ENCODE peak calls at places on chromosomes 12 and 14, in five cellular contexts. A, C, E, F and Q are unnamed samples.

GRCh38 chr14:61183486-61183885 is 97.7 kb downstream of the TMEM30B start:
- DNase-seq in F (no peak), E (no peak), A (no peak), C (no peak), Q (no peak)

GRCh38 chr12:98154850-98155249 is 360.5 kb upstream of the TMPO start:
- DNase-seq in E (peak; percentile 9), C (no peak), F (no peak), A (peak; percentile 25), Q (peak; percentile 26)

GRCh38 chr14:105168496-105168978 is at the start of gene JAG2:
- DNase-seq in A (no peak), F (no peak), C (no peak), E (no peak), Q (peak; percentile 84)

GRCh38 chr12:131432532-131433260 is 278.2 kb upstream of the SFSWAP start:
- DNase-seq in F (no peak), C (peak; percentile 62), A (no peak), E (no peak), Q (no peak)

GRCh38 chr14:73234586-73235394 is 2.5 kb upstream of the PAPLN start:
- DNase-seq in C (no peak), E (no peak), F (no peak), A (no peak), Q (no peak)

GRCh38 chr12:92574046-92574783 is 128.6 kb upstream of the PLEKHG7 start:
- DNase-seq in E (peak; percentile 15), F (no peak), A (no peak), C (no peak), Q (no peak)

GRCh38 chr14:22551597-22551982 is 37.4 kb downstream of the DAD1 start:
- DNase-seq in E (no peak), C (no peak), F (no peak), A (no peak), Q (no peak)

GRCh38 chr12:65335021-65335714 is 56.7 kb downstream of the MSRB3 start:
- DNase-seq in A (no peak), C (no peak), F (no peak), E (peak; percentile 86), Q (peak; percentile 4)

GRCh38 chr12:9741726-9742125 is 8.8 kb upstream of the CLECL1 start:
- DNase-seq in A (no peak), F (no peak), E (no peak), C (peak; percentile 89), Q (no peak)

GRCh38 chr12:3453266-3453862 is 37.6 kb upstream of the PRMT8 start:
- DNase-seq in A (no peak), E (no peak), C (no peak), F (no peak), Q (no peak)

GRCh38 chr12:93440043-93440835 is 1.5 kb downstream of the UBE2N start:
- DNase-seq in C (no peak), F (no peak), E (no peak), A (no peak), Q (no peak)

GRCh38 chr12:49868952-49869815 is 26.3 kb upstream of the BCDIN3D start:
- DNase-seq in E (peak; percentile 35), C (no peak), F (peak; percentile 97), A (no peak), Q (peak; percentile 95)

GRCh38 chr12:118327381-118327780 is 45.3 kb downstream of the TAOK3 start:
- DNase-seq in F (no peak), A (no peak), E (no peak), C (no peak), Q (no peak)

GRCh38 chr12:48979602-48980388 is 1.7 kb downstream of the WNT1 start:
- DNase-seq in F (no peak), A (no peak), E (no peak), C (no peak), Q (no peak)

GRCh38 chr14:94102768-94103482 is 7.6 kb upstream of the IFI27 start:
- DNase-seq in E (no peak), A (no peak), C (no peak), F (no peak), Q (no peak)

GRCh38 chr14:61462566-61463195 is 141.3 kb downstream of the PRKCH start:
- DNase-seq in C (no peak), E (peak; percentile 54), F (no peak), A (no peak), Q (peak; percentile 70)

GRCh38 chr12:106247731-106248176 is at the start of gene CKAP4:
- DNase-seq in E (peak; percentile 30), A (no peak), F (peak; percentile 67), C (no peak), Q (peak; percentile 95)

GRCh38 chr12:12616512-12617275 is 5.0 kb downstream of the CREBL2 start:
- DNase-seq in E (no peak), A (no peak), C (no peak), F (no peak), Q (no peak)

GRCh38 chr12:121810234-121810817 is 6.5 kb downstream of the SETD1B start:
- DNase-seq in F (no peak), A (no peak), E (no peak), C (no peak), Q (no peak)

GRCh38 chr12:54300732-54301427 is at the start of gene NFE2:
- DNase-seq in A (peak; percentile 75), E (peak; percentile 58), C (no peak), F (peak; percentile 71), Q (peak; percentile 49)

GRCh38 chr14:52783211-52783610 is 8.2 kb downstream of the GNPNAT1 start:
- DNase-seq in E (no peak), C (no peak), F (no peak), A (no peak), Q (no peak)

GRCh38 chr12:100752841-100753240 is 41.7 kb upstream of the ANO4 start:
- DNase-seq in C (no peak), E (no peak), F (no peak), A (no peak), Q (no peak)

GRCh38 chr14:55881577-55882241 is 236.5 kb upstream of the PELI2 start:
- DNase-seq in F (no peak), A (peak; percentile 17), C (no peak), E (no peak), Q (no peak)

GRCh38 chr12:60172696-60173095 is 576.9 kb downstream of the SLC16A7 start:
- DNase-seq in F (no peak), A (no peak), E (no peak), C (no peak), Q (no peak)

GRCh38 chr12:66776974-66777373 is 98.1 kb upstream of the GRIP1 start:
- DNase-seq in A (no peak), C (peak; percentile 4), E (no peak), F (no peak), Q (no peak)

GRCh38 chr12:131942671-131943070 is 7.1 kb upstream of the EP400 start:
- DNase-seq in E (no peak), A (no peak), F (no peak), C (no peak), Q (no peak)

GRCh38 chr14:67964391-67964812 is 144.8 kb downstream of the RAD51B start:
- DNase-seq in E (no peak), C (no peak), A (no peak), F (no peak), Q (no peak)

GRCh38 chr14:73463411-73463810 is 5.1 kb upstream of the NUMB start:
- DNase-seq in E (peak; percentile 56), F (no peak), A (no peak), C (no peak), Q (no peak)

DNA sequence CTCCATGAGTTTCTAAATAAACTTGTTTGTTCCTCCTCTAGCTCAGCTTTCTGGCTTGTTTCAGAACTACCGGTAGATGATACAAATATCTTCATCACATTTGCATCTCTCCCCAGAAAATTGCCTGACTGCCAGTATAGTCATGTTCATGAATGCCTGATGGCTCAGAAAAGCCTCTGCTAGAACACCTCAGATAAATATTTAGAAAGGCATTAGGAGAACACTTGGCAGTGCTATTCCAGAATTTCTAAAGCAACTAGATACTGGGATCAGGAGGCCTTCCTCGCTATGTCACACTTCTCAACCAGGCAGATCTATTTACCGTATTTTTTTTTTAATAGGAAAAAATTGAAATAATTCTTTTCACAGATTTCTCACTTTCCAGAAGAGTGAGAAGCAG is 32.3 kb upstream of the KRAS start:
- DNase-seq in C (no peak), A (no peak), E (no peak), F (no peak), Q (no peak)
- H2AFZ ChIP-seq in C (no peak overlapping the region), A (no peak overlapping the region), E (no peak overlapping the region), F (no peak overlapping the region), Q (peak overlapping the region; percentile 7)

GRCh38 chr14:99559286-99559990 is 44.6 kb downstream of the CCDC85C start:
- DNase-seq in A (no peak), F (no peak), E (no peak), C (no peak), Q (no peak)

GRCh38 chr14:99562848-99563748 is 40.9 kb downstream of the CCDC85C start:
- DNase-seq in F (peak; percentile 55), E (peak; percentile 84), C (no peak), A (peak; percentile 75), Q (peak; percentile 84)

GRCh38 chr14:99561827-99562226 is 42.2 kb downstream of the CCDC85C start:
- DNase-seq in C (no peak), E (no peak), F (no peak), A (no peak), Q (no peak)

GRCh38 chr14:99560403-99560802 is 43.6 kb downstream of the CCDC85C start:
- DNase-seq in A (no peak), E (no peak), F (no peak), C (no peak), Q (no peak)

DNA sequence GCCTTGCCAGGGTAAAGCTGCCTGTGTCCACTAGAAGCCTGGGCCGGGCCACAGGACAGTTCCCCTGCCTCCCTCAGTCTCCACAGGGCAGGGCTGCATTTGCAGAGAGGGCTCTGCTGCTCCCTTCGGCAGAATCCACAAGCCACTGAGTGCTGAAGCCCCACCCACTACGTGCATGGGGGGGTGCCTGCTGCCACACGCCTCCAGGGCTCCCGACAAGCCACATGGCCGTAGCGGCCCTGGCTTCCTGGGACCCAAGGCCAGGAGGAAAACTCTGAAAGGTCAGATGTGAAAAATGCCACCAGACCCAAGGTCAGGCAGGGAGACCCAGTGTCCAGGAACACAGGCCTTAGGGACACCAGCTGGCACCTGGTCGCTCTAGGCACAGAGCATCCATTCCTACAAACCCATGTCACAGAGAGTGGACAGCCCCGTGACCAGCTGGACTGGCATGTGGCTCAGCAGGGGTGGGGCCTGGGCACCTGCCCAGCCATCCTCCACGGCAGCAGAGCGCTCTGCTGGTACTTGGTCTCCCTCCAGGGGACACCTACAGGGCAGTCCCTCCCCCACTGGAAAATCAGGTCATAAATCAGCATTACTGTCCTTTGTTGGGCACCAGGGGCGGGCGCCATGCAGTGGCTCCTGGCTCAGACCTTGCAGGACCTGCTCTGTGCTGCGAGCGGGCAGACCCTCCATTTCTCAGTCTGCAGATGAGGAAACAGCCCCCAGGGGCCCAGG is 42.9 kb downstream of the CCDC85C start:
- DNase-seq in A (no peak), F (no peak), E (no peak), C (no peak), Q (peak; percentile 75)
- TF ChIP-seq CTCF in A (no peak), F (no peak), E (no peak), C (no peak), Q (no peak)

DNA sequence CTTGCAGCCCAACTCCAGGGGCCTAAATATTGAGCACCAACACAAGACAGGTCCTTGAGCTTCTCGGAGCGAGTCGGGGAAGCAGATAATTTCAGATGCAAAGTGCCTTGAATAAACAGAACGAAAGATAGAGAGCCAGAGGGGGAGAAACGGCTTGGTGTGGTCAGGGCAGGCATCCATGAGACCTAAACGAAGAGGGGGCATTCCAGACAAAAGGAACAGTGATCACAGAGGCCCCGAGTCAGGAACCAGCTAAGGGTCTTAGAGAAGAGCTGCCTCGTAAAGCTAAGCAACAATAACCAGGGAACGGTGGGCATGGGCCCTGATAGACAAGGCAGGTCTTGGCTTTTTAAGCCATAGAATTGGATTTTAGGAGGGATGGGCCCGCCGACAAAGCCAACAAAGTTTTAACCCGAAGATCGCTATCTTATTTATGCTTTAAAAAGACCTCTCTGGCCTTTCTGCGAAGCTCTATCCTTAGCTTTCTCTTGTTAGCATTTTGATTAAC is 421 bp upstream of the ACADS start:
- DNase-seq in A (no peak), E (no peak), C (no peak), F (no peak), Q (no peak)
- TF ChIP-seq GABPA in A (no peak), E (no peak), C (no peak), F (no peak), Q (no peak)

GRCh38 chr12:124694846-124695497 is 127.6 kb upstream of the NCOR2 start:
- DNase-seq in F (no peak), C (no peak), A (no peak), E (no peak), Q (no peak)
- H2AFZ ChIP-seq in F (no peak overlapping the region), C (no peak overlapping the region), A (no peak overlapping the region), E (no peak overlapping the region), Q (no peak overlapping the region)